ENCODE peak calls at places on chromosomes 3 and 15, in seven cellular contexts. T is hepatocyte, D is lower lobe of right lung, Z is cardiac fibroblast, Y is right atrium auricular region, A is left ventricle myocardium inferior, X is A549. B is an unnamed sample.

GRCh38 chr15:58393196-58393790 is 38.5 kb upstream of the LIPC start:
- DNase-seq in X (no peak), A (no peak), Z (no peak), D (no peak), T (peak; percentile 71), Y (no peak), B (no peak)

GRCh38 chr3:95272791-95273190 is 1209.9 kb downstream of the NSUN3 start:
- DNase-seq in Z (no peak), Y (no peak), A (no peak), X (no peak), T (no peak), D (no peak), B (no peak)

GRCh38 chr15:72445426-72445825 is 28.7 kb upstream of the ARIH1 start:
- DNase-seq in Y (no peak), X (no peak), Z (peak; percentile 5), A (no peak), T (no peak), D (no peak), B (no peak)

GRCh38 chr15:43118276-43118675 is 12.4 kb upstream of the UBR1 start:
- DNase-seq in T (no peak), Y (no peak), A (no peak), Z (no peak), X (no peak), D (no peak), B (no peak)

GRCh38 chr3:123089611-123090301 is 22.9 kb downstream of the PDIA5 start:
- DNase-seq in Y (no peak), Z (peak; percentile 69), X (no peak), D (peak; percentile 70), T (no peak), A (peak; percentile 80), B (no peak)

GRCh38 chr3:149559525-149559924 is 85.0 kb downstream of the TM4SF4 start:
- DNase-seq in Z (no peak), D (no peak), A (no peak), X (no peak), T (no peak), Y (no peak), B (no peak)

GRCh38 chr3:56795807-56796185 is 6.0 kb downstream of the ARHGEF3 start:
- DNase-seq in T (no peak), Z (no peak), A (no peak), X (no peak), D (peak; percentile 54), Y (no peak), B (no peak)

GRCh38 chr3:80063535-80063934 is 295.7 kb upstream of the ROBO1 start:
- DNase-seq in T (no peak), A (no peak), Z (no peak), Y (no peak), D (no peak), X (no peak), B (no peak)

GRCh38 chr3:112757197-112757596 is 89.5 kb downstream of the CD200R1L start:
- DNase-seq in T (no peak), D (no peak), A (no peak), Y (no peak), Z (no peak), X (no peak), B (no peak)

GRCh38 chr15:99181544-99181943 is 67.8 kb downstream of the TTC23 start:
- DNase-seq in Y (no peak), T (no peak), Z (peak; percentile 47), A (no peak), D (no peak), X (no peak), B (no peak)

GRCh38 chr3:16132190-16132589 is 42.3 kb upstream of the GALNT15 start:
- DNase-seq in Y (no peak), Z (no peak), T (no peak), X (no peak), A (no peak), D (no peak), B (no peak)

GRCh38 chr15:101009176-101009575 is 90.0 kb downstream of the LRRK1 start:
- DNase-seq in D (no peak), X (no peak), Y (no peak), A (no peak), T (no peak), Z (no peak), B (no peak)

GRCh38 chr3:150180349-150180748 is 209.7 kb upstream of the PFN2 start:
- DNase-seq in D (no peak), X (peak; percentile 72), Y (no peak), Z (peak; percentile 80), A (no peak), T (peak; percentile 49), B (peak; percentile 51)

GRCh38 chr3:46660543-46661523 is 32.6 kb downstream of the ALS2CL start:
- DNase-seq in X (no peak), D (no peak), T (no peak), Y (peak; percentile 51), A (peak; percentile 64), Z (no peak), B (no peak)

GRCh38 chr15:69852482-69853275 is 245.0 kb downstream of the TLE3 start:
- DNase-seq in A (no peak), Y (no peak), T (no peak), X (no peak), D (no peak), Z (peak; percentile 68), B (peak; percentile 82)

GRCh38 chr3:169627789-169628188 is 35.7 kb downstream of the MECOM start:
- DNase-seq in A (no peak), D (peak; percentile 71), Z (no peak), Y (no peak), T (peak; percentile 19), X (no peak), B (no peak)

GRCh38 chr3:141845407-141846049 is 30.9 kb upstream of the ATP1B3 start:
- DNase-seq in A (no peak), Z (no peak), D (no peak), Y (no peak), X (no peak), T (peak; percentile 12), B (no peak)

GRCh38 chr3:185767324-185767688 is 57.5 kb downstream of the IGF2BP2 start:
- DNase-seq in D (no peak), Y (no peak), Z (no peak), T (no peak), X (no peak), A (no peak), B (no peak)

GRCh38 chr15:68564173-68564572 is 14.6 kb upstream of the CORO2B start:
- DNase-seq in Y (no peak), T (no peak), A (no peak), Z (no peak), X (no peak), D (no peak), B (no peak)

GRCh38 chr15:63122002-63122893 is 587 bp downstream of the LACTB start:
- DNase-seq in T (peak; percentile 89), A (peak; percentile 80), Z (peak; percentile 88), D (peak; percentile 94), Y (peak; percentile 90), X (peak; percentile 90), B (no peak)
- TF ChIP-seq CTCF in T (peak; percentile 30), A (peak; percentile 45), Z (peak; percentile 7), D (peak; percentile 30), Y (peak; percentile 52), X (no peak), B (peak; percentile 11)

GRCh38 chr3:190225186-190225692 is 97.0 kb downstream of the CLDN1 start:
- DNase-seq in X (peak; percentile 46), A (no peak), D (no peak), T (peak; percentile 54), Z (peak; percentile 18), Y (no peak), B (no peak)

GRCh38 chr3:190227064-190227463 is 95.2 kb downstream of the CLDN1 start:
- DNase-seq in X (no peak), Y (no peak), A (no peak), Z (no peak), D (no peak), T (no peak), B (no peak)

GRCh38 chr3:190224466-190225185 is 97.6 kb downstream of the CLDN1 start:
- DNase-seq in X (no peak), Z (no peak), T (no peak), A (no peak), Y (no peak), D (no peak), B (no peak)

GRCh38 chr3:190229632-190230424 is 92.4 kb downstream of the CLDN1 start:
- DNase-seq in T (no peak), D (no peak), X (peak; percentile 51), Y (no peak), Z (no peak), A (no peak), B (peak; percentile 64)
- H3K4me3 ChIP-seq in T (no peak overlapping the region), D (no peak overlapping the region), X (peak overlapping the region; percentile 12), Y (no peak overlapping the region), Z (no peak overlapping the region), A (no peak overlapping the region), B (no peak overlapping the region)

DNA sequence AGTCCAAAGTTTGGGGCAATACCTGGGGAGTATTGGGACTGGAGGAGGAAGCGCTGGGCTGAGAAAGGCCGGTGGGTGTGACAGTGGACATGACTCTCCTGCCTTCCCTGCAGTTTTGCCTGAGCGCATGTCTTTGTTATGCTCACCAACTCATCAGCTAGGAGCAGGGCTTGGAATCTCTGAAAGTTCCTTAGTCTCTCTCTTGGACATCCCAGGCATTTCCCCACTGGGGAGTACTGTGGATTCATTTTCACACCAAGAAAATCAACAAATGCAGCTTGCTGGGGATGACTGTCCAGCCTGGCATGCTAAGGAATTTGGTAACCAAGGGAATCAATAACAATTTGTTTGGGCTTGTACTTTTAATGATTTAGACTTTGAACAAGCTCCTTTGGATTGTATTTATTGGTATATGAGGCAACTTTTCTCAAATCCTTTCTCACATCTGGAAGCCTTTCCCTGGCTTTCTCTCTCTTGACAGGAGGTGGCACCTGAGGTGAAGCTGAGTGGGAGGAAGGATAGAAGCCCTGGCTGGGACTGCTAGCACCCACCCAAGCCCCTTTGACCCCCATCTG is 48.5 kb upstream of the CHST2 start:
- DNase-seq in A (no peak), T (peak; percentile 23), Y (no peak), D (no peak), X (peak; percentile 48), Z (peak; percentile 76), B (peak; percentile 88)
- TF ChIP-seq CTCF in A (no peak), T (no peak), Y (no peak), D (no peak), X (no peak), Z (no peak), B (peak; percentile 26)

GRCh38 chr3:160565442-160566403 is at the start of gene KPNA4:
- DNase-seq in Y (peak; percentile 98), D (peak; percentile 98), Z (peak; percentile 98), X (peak; percentile 96), A (peak; percentile 98), T (peak; percentile 99), B (peak; percentile 69)

GRCh38 chr3:160564205-160564922 is 1.0 kb downstream of the KPNA4 start:
- DNase-seq in D (peak; percentile 55), X (peak; percentile 12), Z (no peak), T (peak; percentile 39), A (no peak), Y (no peak), B (no peak)

GRCh38 chr3:160566499-160566898 is 1.1 kb upstream of the KPNA4 start:
- DNase-seq in T (no peak), A (no peak), Y (no peak), Z (no peak), X (no peak), D (no peak), B (no peak)

GRCh38 chr3:160564949-160565441 is 376 bp downstream of the KPNA4 start:
- DNase-seq in Z (peak; percentile 72), A (peak; percentile 72), D (peak; percentile 84), T (peak; percentile 88), Y (peak; percentile 70), X (peak; percentile 76), B (no peak)

DNA sequence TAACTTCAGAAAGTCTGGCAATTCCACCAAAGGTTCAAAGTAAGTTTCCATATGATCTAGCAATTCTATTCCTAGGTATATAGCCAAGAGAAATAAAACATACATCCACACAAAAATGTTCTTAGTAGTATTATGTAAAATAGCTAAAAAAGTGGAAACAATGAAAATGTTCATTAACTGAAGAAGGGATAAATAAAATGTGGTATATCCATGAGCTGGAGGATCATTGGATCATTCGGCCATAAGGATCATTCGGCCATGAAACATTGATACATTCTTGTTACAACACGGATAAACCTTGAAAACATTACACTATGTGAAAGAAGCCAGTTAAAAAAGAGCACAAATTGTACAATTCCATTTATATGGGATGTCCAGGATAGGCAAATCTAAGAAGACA is 2.4 kb downstream of the KPNA4 start:
- DNase-seq in T (no peak), Y (no peak), Z (no peak), D (no peak), X (no peak), A (no peak), B (no peak)
- H3K4me3 ChIP-seq in T (no peak overlapping the region), Y (no peak overlapping the region), Z (no peak overlapping the region), D (peak overlapping the region; percentile 17), X (peak overlapping the region; percentile 85), A (peak overlapping the region; percentile 82), B (no peak overlapping the region)